ENCODE peak calls at places on chromosomes 12 and 14, in seven cellular contexts. One of them, this sample, is unnamed.
A peak's percentile ranks its signal among the peaks of the same experiment; 100 is the strongest.

GRCh38 chr14:51419685-51420084 is 179.6 kb downstream of the TMX1 start:
- DNase-seq in astrocyte of the cerebellum: no peak
- DNase-seq in NCI-H2029 treated with DMSO at 0.1 percent for 48 hours: no peak
- DNase-seq in hippocampal formation: no peak
- DNase-seq in H54: no peak
- DNase-seq in ovary: no peak
- DNase-seq in GM13977: no peak
- DNase-seq in this sample: no peak

GRCh38 chr12:128531153-128531552 is 264.2 kb downstream of the TMEM132C start:
- DNase-seq in H54: no peak
- DNase-seq in ovary: no peak
- DNase-seq in GM13977: no peak
- DNase-seq in NCI-H2029 treated with DMSO at 0.1 percent for 48 hours: no peak
- DNase-seq in astrocyte of the cerebellum: no peak
- DNase-seq in hippocampal formation: no peak
- DNase-seq in this sample: no peak

GRCh38 chr12:11830298-11830937 is 180.9 kb downstream of the ETV6 start:
- DNase-seq in GM13977: no peak
- DNase-seq in hippocampal formation: no peak
- DNase-seq in ovary: no peak
- DNase-seq in astrocyte of the cerebellum: no peak
- DNase-seq in NCI-H2029 treated with DMSO at 0.1 percent for 48 hours: no peak
- DNase-seq in H54: no peak
- DNase-seq in this sample: no peak

GRCh38 chr14:76237349-76237990 is 85.7 kb downstream of the GPATCH2L start:
- DNase-seq in H54: no peak
- DNase-seq in NCI-H2029 treated with DMSO at 0.1 percent for 48 hours: no peak
- DNase-seq in GM13977: no peak
- DNase-seq in ovary: no peak
- DNase-seq in hippocampal formation: no peak
- DNase-seq in astrocyte of the cerebellum: no peak
- DNase-seq in this sample: no peak

GRCh38 chr14:92500491-92500941 is 13.1 kb upstream of the RIN3 start:
- DNase-seq in astrocyte of the cerebellum: peak; percentile 31
- DNase-seq in H54: no peak
- DNase-seq in NCI-H2029 treated with DMSO at 0.1 percent for 48 hours: no peak
- DNase-seq in hippocampal formation: no peak
- DNase-seq in ovary: no peak
- DNase-seq in GM13977: no peak
- DNase-seq in this sample: no peak

GRCh38 chr12:69966409-69966808 is 141.4 kb downstream of the MYRFL start:
- DNase-seq in H54: no peak
- DNase-seq in GM13977: no peak
- DNase-seq in ovary: no peak
- DNase-seq in hippocampal formation: peak; percentile 19
- DNase-seq in NCI-H2029 treated with DMSO at 0.1 percent for 48 hours: no peak
- DNase-seq in astrocyte of the cerebellum: no peak
- DNase-seq in this sample: no peak

GRCh38 chr14:100429537-100429936 is 106.4 kb downstream of the SLC25A47 start:
- DNase-seq in GM13977: no peak
- DNase-seq in H54: no peak
- DNase-seq in NCI-H2029 treated with DMSO at 0.1 percent for 48 hours: no peak
- DNase-seq in astrocyte of the cerebellum: no peak
- DNase-seq in ovary: no peak
- DNase-seq in hippocampal formation: no peak
- DNase-seq in this sample: no peak

GRCh38 chr14:94768521-94769412 is 1.1 kb downstream of the GSC start:
- DNase-seq in H54: no peak
- DNase-seq in NCI-H2029 treated with DMSO at 0.1 percent for 48 hours: no peak
- DNase-seq in hippocampal formation: no peak
- DNase-seq in GM13977: no peak
- DNase-seq in ovary: peak; percentile 43
- DNase-seq in astrocyte of the cerebellum: no peak
- DNase-seq in this sample: no peak

GRCh38 chr12:70920251-70920851 is at the start of gene PTPRR:
- DNase-seq in hippocampal formation: peak; percentile 49
- DNase-seq in GM13977: no peak
- DNase-seq in astrocyte of the cerebellum: no peak
- DNase-seq in NCI-H2029 treated with DMSO at 0.1 percent for 48 hours: peak; percentile 2
- DNase-seq in ovary: peak; percentile 29
- DNase-seq in H54: no peak
- DNase-seq in this sample: peak; percentile 20

GRCh38 chr12:32502693-32503510 is 103.5 kb downstream of the FGD4 start:
- DNase-seq in hippocampal formation: peak; percentile 44
- DNase-seq in astrocyte of the cerebellum: no peak
- DNase-seq in GM13977: no peak
- DNase-seq in H54: no peak
- DNase-seq in NCI-H2029 treated with DMSO at 0.1 percent for 48 hours: no peak
- DNase-seq in ovary: no peak
- DNase-seq in this sample: no peak

GRCh38 chr14:49984419-49984818 is 91.5 kb downstream of the ARF6 start:
- DNase-seq in GM13977: no peak
- DNase-seq in NCI-H2029 treated with DMSO at 0.1 percent for 48 hours: no peak
- DNase-seq in astrocyte of the cerebellum: no peak
- DNase-seq in hippocampal formation: no peak
- DNase-seq in ovary: no peak
- DNase-seq in H54: no peak
- DNase-seq in this sample: no peak

GRCh38 chr14:75280831-75281690 is 2.4 kb downstream of the FOS start:
- DNase-seq in GM13977: no peak
- DNase-seq in astrocyte of the cerebellum: no peak
- DNase-seq in H54: no peak
- DNase-seq in NCI-H2029 treated with DMSO at 0.1 percent for 48 hours: no peak
- DNase-seq in ovary: peak; percentile 60
- DNase-seq in hippocampal formation: no peak
- DNase-seq in this sample: no peak

GRCh38 chr12:92784795-92785562 is 82.2 kb downstream of the PLEKHG7 start:
- DNase-seq in NCI-H2029 treated with DMSO at 0.1 percent for 48 hours: peak; percentile 96
- DNase-seq in hippocampal formation: peak; percentile 51
- DNase-seq in H54: peak; percentile 9
- DNase-seq in GM13977: peak; percentile 57
- DNase-seq in ovary: no peak
- DNase-seq in astrocyte of the cerebellum: peak; percentile 77
- DNase-seq in this sample: peak; percentile 93

GRCh38 chr12:95653761-95654546 is 102.7 kb upstream of the USP44 start:
- DNase-seq in H54: peak; percentile 40
- DNase-seq in astrocyte of the cerebellum: no peak
- DNase-seq in hippocampal formation: no peak
- DNase-seq in ovary: no peak
- DNase-seq in GM13977: no peak
- DNase-seq in NCI-H2029 treated with DMSO at 0.1 percent for 48 hours: no peak
- DNase-seq in this sample: no peak

GRCh38 chr14:36857136-36857535 is 195.5 kb downstream of the PAX9 start:
- DNase-seq in GM13977: no peak
- DNase-seq in H54: no peak
- DNase-seq in NCI-H2029 treated with DMSO at 0.1 percent for 48 hours: peak; percentile 74
- DNase-seq in hippocampal formation: no peak
- DNase-seq in astrocyte of the cerebellum: no peak
- DNase-seq in ovary: no peak
- DNase-seq in this sample: peak; percentile 78

GRCh38 chr12:64826234-64826633 is 1.8 kb downstream of the TBC1D30 start:
- DNase-seq in hippocampal formation: no peak
- DNase-seq in astrocyte of the cerebellum: peak; percentile 60
- DNase-seq in ovary: peak; percentile 79
- DNase-seq in H54: no peak
- DNase-seq in NCI-H2029 treated with DMSO at 0.1 percent for 48 hours: peak; percentile 69
- DNase-seq in GM13977: peak; percentile 67
- DNase-seq in this sample: peak; percentile 85

GRCh38 chr12:75759842-75760260 is 248.4 kb upstream of the KRR1 start:
- DNase-seq in hippocampal formation: no peak
- DNase-seq in H54: peak; percentile 17
- DNase-seq in astrocyte of the cerebellum: peak; percentile 56
- DNase-seq in ovary: no peak
- DNase-seq in GM13977: no peak
- DNase-seq in NCI-H2029 treated with DMSO at 0.1 percent for 48 hours: no peak
- DNase-seq in this sample: no peak

GRCh38 chr14:22532345-22533056 is 56.5 kb downstream of the DAD1 start:
- DNase-seq in NCI-H2029 treated with DMSO at 0.1 percent for 48 hours: no peak
- DNase-seq in H54: no peak
- DNase-seq in ovary: no peak
- DNase-seq in astrocyte of the cerebellum: no peak
- DNase-seq in GM13977: no peak
- DNase-seq in hippocampal formation: no peak
- DNase-seq in this sample: no peak

GRCh38 chr14:99740411-99740810 is 52.8 kb upstream of the EML1 start:
- DNase-seq in GM13977: no peak
- DNase-seq in hippocampal formation: no peak
- DNase-seq in NCI-H2029 treated with DMSO at 0.1 percent for 48 hours: no peak
- DNase-seq in H54: no peak
- DNase-seq in ovary: no peak
- DNase-seq in astrocyte of the cerebellum: no peak
- DNase-seq in this sample: no peak

GRCh38 chr12:8644345-8645248 is 18.0 kb downstream of the MFAP5 start:
- DNase-seq in NCI-H2029 treated with DMSO at 0.1 percent for 48 hours: no peak
- DNase-seq in hippocampal formation: no peak
- DNase-seq in H54: no peak
- DNase-seq in GM13977: peak; percentile 49
- DNase-seq in astrocyte of the cerebellum: no peak
- DNase-seq in ovary: no peak
- DNase-seq in this sample: no peak

GRCh38 chr14:73783107-73783727 is 68.4 kb upstream of the PTGR2 start:
- DNase-seq in astrocyte of the cerebellum: no peak
- DNase-seq in H54: no peak
- DNase-seq in GM13977: no peak
- DNase-seq in NCI-H2029 treated with DMSO at 0.1 percent for 48 hours: no peak
- DNase-seq in ovary: no peak
- DNase-seq in hippocampal formation: no peak
- DNase-seq in this sample: no peak

GRCh38 chr14:103056322-103057027 is 874 bp downstream of the CDC42BPB start:
- DNase-seq in ovary: peak; percentile 83
- DNase-seq in H54: peak; percentile 75
- DNase-seq in hippocampal formation: no peak
- DNase-seq in astrocyte of the cerebellum: peak; percentile 9
- DNase-seq in GM13977: no peak
- DNase-seq in NCI-H2029 treated with DMSO at 0.1 percent for 48 hours: no peak
- DNase-seq in this sample: peak; percentile 2

GRCh38 chr14:73977896-73978295 is 27.8 kb downstream of the COQ6 start:
- DNase-seq in hippocampal formation: no peak
- DNase-seq in GM13977: no peak
- DNase-seq in H54: no peak
- DNase-seq in ovary: no peak
- DNase-seq in astrocyte of the cerebellum: no peak
- DNase-seq in NCI-H2029 treated with DMSO at 0.1 percent for 48 hours: no peak
- DNase-seq in this sample: no peak

GRCh38 chr12:38132139-38132538 is 184.4 kb upstream of the ALG10B start:
- DNase-seq in ovary: no peak
- DNase-seq in H54: no peak
- DNase-seq in GM13977: no peak
- DNase-seq in hippocampal formation: no peak
- DNase-seq in NCI-H2029 treated with DMSO at 0.1 percent for 48 hours: no peak
- DNase-seq in astrocyte of the cerebellum: no peak
- DNase-seq in this sample: no peak

GRCh38 chr14:74141703-74142102 is 56.9 kb downstream of the LIN52 start:
- DNase-seq in hippocampal formation: no peak
- DNase-seq in H54: no peak
- DNase-seq in GM13977: no peak
- DNase-seq in astrocyte of the cerebellum: no peak
- DNase-seq in ovary: no peak
- DNase-seq in NCI-H2029 treated with DMSO at 0.1 percent for 48 hours: no peak
- DNase-seq in this sample: no peak

GRCh38 chr12:106774808-106775524 is 484 bp downstream of the RIC8B start:
- DNase-seq in astrocyte of the cerebellum: no peak
- DNase-seq in hippocampal formation: no peak
- DNase-seq in NCI-H2029 treated with DMSO at 0.1 percent for 48 hours: no peak
- DNase-seq in H54: no peak
- DNase-seq in ovary: no peak
- DNase-seq in GM13977: peak; percentile 49
- DNase-seq in this sample: no peak

GRCh38 chr12:43063642-43064041 is 474.1 kb upstream of the PRICKLE1 start:
- DNase-seq in ovary: no peak
- DNase-seq in astrocyte of the cerebellum: peak; percentile 24
- DNase-seq in GM13977: no peak
- DNase-seq in hippocampal formation: no peak
- DNase-seq in NCI-H2029 treated with DMSO at 0.1 percent for 48 hours: no peak
- DNase-seq in H54: no peak
- DNase-seq in this sample: no peak

GRCh38 chr14:81323621-81324400 is 76.3 kb downstream of the STON2 start:
- DNase-seq in GM13977: no peak
- DNase-seq in NCI-H2029 treated with DMSO at 0.1 percent for 48 hours: no peak
- DNase-seq in astrocyte of the cerebellum: no peak
- DNase-seq in H54: peak; percentile 35
- DNase-seq in ovary: no peak
- DNase-seq in hippocampal formation: no peak
- DNase-seq in this sample: peak; percentile 23

GRCh38 chr14:74038015-74038859 is 19.1 kb downstream of the BBOF1 start:
- DNase-seq in hippocampal formation: peak; percentile 60
- DNase-seq in GM13977: peak; percentile 58
- DNase-seq in H54: peak; percentile 6
- DNase-seq in NCI-H2029 treated with DMSO at 0.1 percent for 48 hours: peak; percentile 12
- DNase-seq in astrocyte of the cerebellum: peak; percentile 38
- DNase-seq in ovary: no peak
- DNase-seq in this sample: peak; percentile 8

GRCh38 chr12:78002878-78003277 is 172.2 kb downstream of the NAV3 start:
- DNase-seq in H54: no peak
- DNase-seq in hippocampal formation: no peak
- DNase-seq in GM13977: no peak
- DNase-seq in NCI-H2029 treated with DMSO at 0.1 percent for 48 hours: no peak
- DNase-seq in astrocyte of the cerebellum: no peak
- DNase-seq in ovary: no peak
- DNase-seq in this sample: no peak

GRCh38 chr12:96177013-96177412 is 17.2 kb upstream of the ELK3 start:
- DNase-seq in hippocampal formation: no peak
- DNase-seq in astrocyte of the cerebellum: no peak
- DNase-seq in H54: no peak
- DNase-seq in GM13977: no peak
- DNase-seq in ovary: no peak
- DNase-seq in NCI-H2029 treated with DMSO at 0.1 percent for 48 hours: no peak
- DNase-seq in this sample: no peak